ENCODE peak calls at places on chromosomes 2 and 18, in seven cellular contexts. Q is HCT116, B is A549, I is transverse colon, Z is IMR-90, J is sigmoid colon, S is Peyer's patch. X is an unnamed sample.

GRCh38 chr2:19104503-19104902 is 253.9 kb downstream of the OSR1 start:
- DNase-seq in Q (no peak), B (peak), I (no peak), Z (no peak), J (no peak), S (no peak), X (peak)

GRCh38 chr2:207248702-207249355 is 83.1 kb upstream of the KLF7 start:
- DNase-seq in Q (no peak), B (no peak), I (no peak), Z (peak), J (no peak), S (no peak), X (no peak)

GRCh38 chr2:127401757-127402695 is 14.3 kb upstream of the MAP3K2 start:
- DNase-seq in Q (no peak), B (no peak), I (peak), Z (peak), J (no peak), S (peak), X (no peak)

GRCh38 chr2:141911485-141912066 is 219.2 kb downstream of the LRP1B start:
- DNase-seq in Q (peak), B (peak), I (no peak), Z (peak), J (no peak), S (no peak), X (peak)

GRCh38 chr2:132615329-132616085 is 54.5 kb downstream of the LYPD1 start:
- DNase-seq in Q (no peak), B (no peak), I (no peak), Z (no peak), J (no peak), S (no peak), X (no peak)

GRCh38 chr18:68172842-68173549 is 541.9 kb downstream of the TMX3 start:
- DNase-seq in Q (no peak), B (peak), I (no peak), Z (no peak), J (no peak), S (no peak), X (no peak)

GRCh38 chr2:8628870-8629209 is 53.0 kb upstream of the ID2 start:
- DNase-seq in Q (peak), B (no peak), I (no peak), Z (no peak), J (no peak), S (peak), X (no peak)

GRCh38 chr2:30216157-30216556 is 15.2 kb upstream of the LBH start:
- DNase-seq in Q (no peak), B (no peak), I (no peak), Z (peak), J (no peak), S (no peak), X (no peak)

GRCh38 chr18:47737198-47737830 is 193.1 kb downstream of the SMAD2 start:
- DNase-seq in Q (no peak), B (no peak), I (no peak), Z (no peak), J (peak), S (no peak), X (no peak)

GRCh38 chr2:8587920-8588830 is 93.7 kb upstream of the ID2 start:
- DNase-seq in Q (no peak), B (no peak), I (no peak), Z (no peak), J (no peak), S (no peak), X (no peak)

GRCh38 chr18:59268722-59269562 is 4.3 kb downstream of the RAX start:
- DNase-seq in Q (no peak), B (peak), I (no peak), Z (no peak), J (no peak), S (peak), X (peak)

GRCh38 chr2:10222-10875 is 36.0 kb downstream of the FAM110C start:
- DNase-seq in Q (no peak), B (no peak), I (no peak), Z (no peak), J (no peak), S (no peak), X (peak)

DNA sequence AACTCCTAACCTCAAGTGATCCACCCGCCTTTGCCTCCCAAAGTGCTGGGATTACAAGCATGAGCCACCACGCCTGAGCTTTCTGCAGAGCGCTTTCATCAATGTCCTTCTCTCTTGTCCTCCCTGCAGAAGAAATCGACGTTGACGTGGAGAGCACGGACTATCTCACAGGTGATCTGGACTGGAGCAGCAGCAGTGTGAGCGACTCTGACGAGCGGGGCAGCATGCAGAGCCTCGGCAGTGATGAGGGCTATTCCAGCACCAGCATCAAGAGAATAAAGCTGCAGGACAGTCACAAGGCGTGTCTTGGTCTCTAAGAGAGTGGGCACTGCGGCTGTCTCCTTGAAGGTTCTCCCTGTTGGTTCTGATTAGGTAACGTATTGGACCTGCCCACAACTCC is 23.1 kb downstream of the MXD1 start:
- DNase-seq in Q (no peak), B (no peak), I (no peak), Z (no peak), J (no peak), S (no peak), X (no peak)
- TF ChIP-seq POLR2A in Q (no peak), B (no peak), I (no peak), Z (no peak), J (no peak), S (no peak), X (no peak)

DNA sequence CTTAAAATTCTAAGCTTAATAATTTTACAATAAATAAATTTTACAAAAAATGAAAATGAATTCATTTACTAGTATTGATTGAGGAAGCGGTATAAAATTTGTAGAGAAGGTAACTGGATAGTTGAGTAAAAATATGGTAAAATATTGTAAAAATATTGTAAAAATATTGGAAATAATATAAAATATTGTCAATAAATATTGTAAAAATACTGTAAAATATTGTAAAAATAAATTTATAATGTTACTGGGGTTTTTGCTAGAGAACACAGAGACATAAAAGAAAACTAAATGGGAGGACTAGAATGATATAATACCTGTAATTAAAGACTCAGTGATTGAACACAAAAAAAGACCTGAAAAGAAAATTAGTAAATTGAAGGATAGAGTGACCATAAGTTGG is 546.3 kb upstream of the NETO1 start:
- DNase-seq in Q (no peak), B (no peak), I (no peak), Z (no peak), J (no peak), S (no peak), X (no peak)
- TF ChIP-seq CTCF in Q (no peak), B (no peak), I (no peak), Z (no peak), J (no peak), S (no peak), X (no peak)

DNA sequence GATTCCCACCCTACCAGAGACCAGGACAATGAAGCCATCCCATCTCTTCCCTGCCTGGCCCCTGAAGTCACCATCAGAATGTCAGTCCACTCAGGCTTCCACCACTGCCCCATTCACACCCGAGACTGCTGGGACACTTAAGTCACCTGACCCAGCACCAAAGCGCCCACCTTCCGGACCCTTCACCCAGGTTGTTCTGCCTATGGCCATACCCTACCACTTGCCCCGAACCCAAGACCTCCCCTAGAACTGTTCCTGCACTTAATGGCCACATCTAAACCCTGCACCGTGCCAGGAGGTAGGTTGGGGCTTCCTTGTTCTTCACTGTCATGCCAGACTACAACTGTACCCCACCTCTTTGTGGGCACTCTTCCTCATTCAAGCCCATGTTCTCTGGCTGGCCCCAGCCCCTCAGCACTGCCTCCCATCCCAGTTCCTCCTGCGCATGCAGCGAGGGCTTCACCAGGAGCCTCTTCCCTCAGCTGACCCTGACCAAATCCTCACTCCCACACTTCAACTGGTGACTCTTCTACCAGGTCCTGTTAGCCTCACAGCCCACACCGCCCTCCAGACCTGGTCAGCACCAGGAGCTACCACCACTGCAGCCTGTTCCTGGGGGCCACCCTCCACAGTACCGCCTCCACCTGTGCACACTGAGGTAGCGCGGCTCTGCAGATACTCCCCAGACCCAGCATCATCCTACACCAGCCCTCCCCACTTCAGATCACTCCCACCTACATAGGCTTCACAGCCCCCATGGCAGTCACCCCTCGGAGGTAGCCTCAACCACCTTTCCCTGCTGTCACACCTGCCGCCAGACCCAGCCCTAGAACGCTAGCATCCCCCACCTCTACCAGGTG is 8.3 kb upstream of the ADRA2B start:
- DNase-seq in Q (no peak), B (no peak), I (no peak), Z (no peak), J (no peak), S (no peak), X (no peak)
- TF ChIP-seq POLR2A in Q (no peak), B (no peak), I (no peak), Z (no peak), J (no peak), S (no peak), X (no peak)

GRCh38 chr2:120288016-120288373 is 35.3 kb downstream of the RALB start:
- DNase-seq in Q (no peak), B (no peak), I (no peak), Z (no peak), J (no peak), S (no peak), X (no peak)

GRCh38 chr2:120287183-120288015 is 34.7 kb downstream of the RALB start:
- DNase-seq in Q (peak), B (peak), I (no peak), Z (peak), J (no peak), S (no peak), X (peak)

GRCh38 chr2:120290737-120291136 is 38.1 kb downstream of the RALB start:
- DNase-seq in Q (no peak), B (no peak), I (no peak), Z (no peak), J (no peak), S (no peak), X (no peak)

GRCh38 chr2:120291464-120292311 is 39.0 kb downstream of the RALB start:
- DNase-seq in Q (peak), B (no peak), I (no peak), Z (peak), J (no peak), S (no peak), X (no peak)

DNA sequence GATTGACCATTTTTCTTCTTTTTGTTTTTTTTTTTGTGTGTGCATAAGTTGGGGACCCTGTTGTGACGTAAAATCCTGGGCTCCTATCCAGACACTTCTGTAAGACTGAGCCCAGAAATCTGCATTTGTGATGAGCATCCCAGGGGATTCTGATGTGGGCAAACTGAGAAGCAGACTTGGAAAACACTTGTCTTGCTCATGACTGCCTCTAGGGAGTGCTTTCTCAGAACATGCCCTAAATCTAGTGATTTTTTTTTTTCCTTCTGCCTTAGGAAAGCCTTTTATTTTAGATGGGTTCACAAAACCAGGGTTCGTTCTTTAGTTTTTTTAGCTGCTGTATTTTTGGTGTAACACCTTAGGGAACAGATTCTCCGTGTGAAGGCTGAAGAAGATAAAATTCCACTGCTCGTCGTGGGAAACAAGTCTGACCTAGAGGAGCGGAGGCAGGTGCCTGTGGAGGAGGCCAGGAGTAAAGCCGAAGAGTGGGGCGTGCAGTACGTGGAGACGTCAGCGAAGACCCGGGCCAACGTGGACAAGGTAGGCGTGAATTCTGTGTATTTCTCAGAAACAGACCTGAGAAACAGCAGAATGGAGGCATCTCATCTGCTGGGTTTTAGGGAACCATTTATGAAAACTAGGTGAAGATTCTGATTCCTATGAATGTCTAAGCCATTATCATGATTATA is 36.7 kb downstream of the RALB start:
- DNase-seq in Q (no peak), B (no peak), I (no peak), Z (no peak), J (no peak), S (no peak), X (no peak)
- TF ChIP-seq CTCF in Q (peak), B (no peak), I (no peak), Z (peak), J (no peak), S (no peak), X (no peak)

GRCh38 chr2:147843864-147844690 is 752 bp upstream of the ACVR2A start:
- DNase-seq in Q (peak), B (peak), I (peak), Z (peak), J (peak), S (peak), X (peak)
- TF ChIP-seq POLR2A in Q (no peak), B (peak), I (peak), Z (peak), J (peak), S (peak), X (peak)

X was measured in body of pancreas.